ENCODE peak calls at places on chromosomes 4 and X, in ten cellular contexts. K is activated T-helper 1 cell treated with Interleukin-2 at 50 U/mL for 16 hours; V is psoas muscle; S is neural crest cell; L is AG08395; N is Calu3; D is RWPE1; A is astrocyte of the hippocampus; R is stimulated activated CD4-positive, alpha-beta T cell treated with anti-CD3 and anti-CD28 coated beads, Interleukin-12 subunit alpha, Interleukin-12 subunit beta, amount 100 ng/mL, for 48 hours; I is suprapubic skin. Y is an unnamed sample.

GRCh38 chrX:148380614-148381561 is 119.5 kb upstream of the AFF2 start:
- DNase-seq in A (peak; percentile 51), N (no peak), V (no peak), K (no peak), R (no peak), I (no peak), D (no peak), L (no peak), S (no peak), Y (no peak)

GRCh38 chr4:151690164-151690856 is 70.5 kb downstream of the GATB start:
- DNase-seq in R (no peak), D (no peak), A (peak; percentile 65), I (no peak), N (no peak), K (no peak), L (peak; percentile 73), S (no peak), V (no peak), Y (no peak)

GRCh38 chr4:2101346-2102044 is 42.4 kb downstream of the NAT8L start:
- DNase-seq in A (peak; percentile 48), S (no peak), L (peak; percentile 58), K (no peak), N (no peak), V (no peak), R (no peak), I (no peak), D (peak; percentile 62), Y (no peak)

GRCh38 chrX:21855937-21856415 is at the start of gene YY2:
- DNase-seq in V (no peak), L (no peak), D (no peak), K (no peak), A (no peak), R (no peak), I (no peak), S (no peak), N (no peak), Y (no peak)

GRCh38 chrX:105462191-105462590 is 241.7 kb upstream of the TEX13A start:
- DNase-seq in L (no peak), D (no peak), S (no peak), V (no peak), R (no peak), K (no peak), A (no peak), N (no peak), I (no peak), Y (no peak)

GRCh38 chr4:1370321-1371124 is 23.5 kb downstream of the UVSSA start:
- DNase-seq in S (no peak), A (no peak), I (no peak), D (no peak), N (no peak), K (no peak), R (no peak), V (no peak), L (no peak), Y (no peak)

GRCh38 chr4:105050896-105051295 is 95.8 kb upstream of the TET2 start:
- DNase-seq in R (no peak), D (no peak), V (no peak), L (no peak), S (no peak), I (no peak), K (no peak), A (peak; percentile 37), N (no peak), Y (no peak)

GRCh38 chr4:98430708-98431403 is 169.7 kb downstream of the RAP1GDS1 start:
- DNase-seq in A (peak; percentile 91), R (no peak), D (peak; percentile 90), S (no peak), L (peak; percentile 60), I (no peak), V (no peak), N (no peak), K (no peak), Y (no peak)

GRCh38 chrX:23936198-23936597 is 28.4 kb downstream of the CXorf58 start:
- DNase-seq in L (no peak), V (no peak), D (no peak), S (no peak), R (no peak), K (no peak), I (no peak), A (no peak), N (no peak), Y (no peak)

GRCh38 chrX:24175276-24175675 is 25.7 kb downstream of the ZFX start:
- DNase-seq in I (no peak), D (no peak), S (no peak), V (no peak), N (no peak), K (no peak), A (no peak), R (no peak), L (no peak), Y (no peak)

GRCh38 chrX:39714471-39714870 is 383.3 kb downstream of the BCOR start:
- DNase-seq in K (no peak), A (no peak), L (no peak), R (no peak), D (no peak), N (no peak), V (no peak), S (no peak), I (no peak), Y (no peak)

GRCh38 chr4:36823199-36823967 is 421.2 kb upstream of the NWD2 start:
- DNase-seq in K (no peak), N (no peak), D (no peak), V (no peak), S (no peak), I (no peak), R (no peak), L (no peak), A (no peak), Y (no peak)

GRCh38 chr4:54784188-54784671 is 126.5 kb downstream of the KIT start:
- DNase-seq in L (peak; percentile 86), N (no peak), R (no peak), D (no peak), S (no peak), K (no peak), A (no peak), I (peak; percentile 92), V (peak; percentile 77), Y (no peak)

GRCh38 chrX:115972717-115973116 is 197.8 kb upstream of the AGTR2 start:
- DNase-seq in N (no peak), D (no peak), R (no peak), A (no peak), I (no peak), K (no peak), L (no peak), S (no peak), V (no peak), Y (no peak)

GRCh38 chrX:46447384-46447783 is 97.8 kb downstream of the ZNF674 start:
- DNase-seq in I (no peak), R (peak; percentile 11), D (no peak), V (no peak), S (no peak), K (no peak), A (peak; percentile 30), N (no peak), L (peak; percentile 10), Y (no peak)

GRCh38 chr4:102543529-102543928 is 42.4 kb downstream of the NFKB1 start:
- DNase-seq in D (peak; percentile 22), V (no peak), I (no peak), S (no peak), K (no peak), A (no peak), N (no peak), L (no peak), R (no peak), Y (no peak)